ENCODE peak calls at places on chromosomes 2 and 18, in nine cellular contexts. Z, F, V, K, L, B, E, T and C are unnamed samples.
A peak's percentile ranks its signal among the peaks of the same experiment; 100 is the strongest.

GRCh38 chr2:148360662-148361061 is 283.9 kb upstream of the EPC2 start:
- DNase-seq in E (no peak), V (no peak), F (no peak), K (no peak), B (no peak), T (no peak), L (no peak), Z (no peak), C (no peak)

GRCh38 chr2:213080969-213081617 is 70.3 kb downstream of the IKZF2 start:
- DNase-seq in B (no peak), E (no peak), T (no peak), F (no peak), Z (no peak), V (no peak), K (no peak), L (no peak), C (no peak)

GRCh38 chr2:30239308-30240161 is 8.2 kb downstream of the LBH start:
- DNase-seq in T (peak; percentile 39), L (peak; percentile 89), K (peak; percentile 56), V (no peak), Z (peak; percentile 70), F (peak; percentile 82), E (peak; percentile 76), B (peak; percentile 88), C (peak; percentile 79)

GRCh38 chr2:95761556-95761955 is 169.8 kb downstream of the TRIM43 start:
- DNase-seq in B (no peak), Z (no peak), F (no peak), T (no peak), K (no peak), E (no peak), V (no peak), L (no peak), C (no peak)

GRCh38 chr2:55418072-55418471 is 1.6 kb downstream of the CCDC88A start:
- DNase-seq in Z (no peak), L (no peak), F (no peak), T (peak; percentile 8), B (no peak), E (no peak), V (no peak), K (no peak), C (no peak)

GRCh38 chr2:29218071-29218470 is 102.9 kb downstream of the CLIP4 start:
- DNase-seq in V (peak; percentile 25), E (no peak), F (no peak), T (no peak), Z (no peak), K (no peak), L (no peak), B (no peak), C (no peak)

GRCh38 chr2:159807183-159808037 is 9.4 kb upstream of the CD302 start:
- DNase-seq in E (no peak), V (peak; percentile 61), K (no peak), B (no peak), F (peak; percentile 34), L (peak; percentile 37), T (peak; percentile 46), Z (no peak), C (peak; percentile 26)

GRCh38 chr2:120861576-120862191 is 126.0 kb downstream of the GLI2 start:
- DNase-seq in V (no peak), T (peak; percentile 97), B (peak; percentile 66), L (peak; percentile 51), E (no peak), K (no peak), Z (no peak), F (no peak), C (no peak)

GRCh38 chr18:4106407-4107033 is 348.6 kb downstream of the DLGAP1 start:
- DNase-seq in F (peak; percentile 47), K (peak; percentile 51), B (peak; percentile 89), Z (no peak), V (peak; percentile 58), L (peak; percentile 82), T (peak; percentile 57), E (peak; percentile 47), C (peak; percentile 58)

GRCh38 chr2:205017381-205017780 is 472.1 kb downstream of the PARD3B start:
- DNase-seq in E (no peak), T (no peak), L (no peak), V (no peak), K (no peak), B (no peak), F (no peak), Z (no peak), C (no peak)

GRCh38 chr2:113117594-113118262 is 9.7 kb upstream of the IL1RN start:
- DNase-seq in V (no peak), T (peak; percentile 94), K (peak; percentile 52), F (no peak), L (no peak), E (no peak), B (no peak), Z (peak; percentile 82), C (peak; percentile 46)

GRCh38 chr18:51211552-51211951 is 14.1 kb upstream of the MEX3C start:
- DNase-seq in B (no peak), E (no peak), T (peak; percentile 94), K (peak; percentile 41), Z (no peak), F (peak; percentile 55), V (no peak), L (peak; percentile 53), C (peak; percentile 13)

GRCh38 chr2:188381614-188382013 is 89.9 kb downstream of the GULP1 start:
- DNase-seq in K (no peak), T (peak; percentile 84), B (no peak), L (no peak), F (no peak), E (no peak), V (no peak), Z (no peak), C (no peak)

GRCh38 chr18:53797998-53798397 is 426.5 kb downstream of the MBD2 start:
- DNase-seq in K (no peak), F (no peak), E (no peak), B (no peak), T (no peak), V (no peak), Z (no peak), L (no peak), C (peak; percentile 43)

GRCh38 chr2:74555610-74556103 is 1.1 kb downstream of the DOK1 start:
- DNase-seq in Z (peak; percentile 60), T (no peak), E (no peak), B (no peak), F (peak; percentile 27), K (peak; percentile 42), V (peak; percentile 54), L (peak; percentile 43), C (no peak)

GRCh38 chr2:149733936-149734685 is 146.5 kb upstream of the MMADHC start:
- DNase-seq in Z (no peak), B (no peak), K (no peak), T (peak; percentile 87), L (no peak), F (no peak), E (no peak), V (no peak), C (no peak)

GRCh38 chr2:157261199-157261782 is 3.8 kb downstream of the GALNT5 start:
- DNase-seq in V (no peak), F (no peak), T (peak; percentile 87), E (no peak), L (no peak), Z (peak; percentile 66), K (peak; percentile 39), B (no peak), C (peak; percentile 68)

GRCh38 chr2:62045017-62045543 is 139.6 kb downstream of the COMMD1 start:
- DNase-seq in T (no peak), F (no peak), K (no peak), E (no peak), L (no peak), B (no peak), V (no peak), Z (no peak), C (peak; percentile 18)

GRCh38 chr18:79520473-79521390 is 125.0 kb downstream of the NFATC1 start:
- DNase-seq in K (no peak), F (no peak), L (no peak), Z (no peak), E (no peak), V (peak; percentile 17), T (no peak), B (no peak), C (no peak)

GRCh38 chr18:27707201-27707600 is 469.7 kb downstream of the CDH2 start:
- DNase-seq in V (no peak), E (no peak), T (no peak), B (no peak), K (no peak), L (no peak), F (no peak), Z (no peak), C (no peak)

GRCh38 chr2:124580263-124580662 is 555.2 kb downstream of the CNTNAP5 start:
- DNase-seq in Z (no peak), B (no peak), L (no peak), F (no peak), V (no peak), K (no peak), T (no peak), E (no peak), C (no peak)
- H3K4me1 ChIP-seq in Z (no peaks in the 10 kb centered on the region), B (no peaks in the 10 kb centered on the region), L (no peaks in the 10 kb centered on the region), F (no peaks in the 10 kb centered on the region), V (peaks cover 5% of the 10 kb centered on the region), K (peaks cover 2% of the 10 kb centered on the region), T (no peaks in the 10 kb centered on the region), E (no peaks in the 10 kb centered on the region), C (no peaks in the 10 kb centered on the region)

DNA sequence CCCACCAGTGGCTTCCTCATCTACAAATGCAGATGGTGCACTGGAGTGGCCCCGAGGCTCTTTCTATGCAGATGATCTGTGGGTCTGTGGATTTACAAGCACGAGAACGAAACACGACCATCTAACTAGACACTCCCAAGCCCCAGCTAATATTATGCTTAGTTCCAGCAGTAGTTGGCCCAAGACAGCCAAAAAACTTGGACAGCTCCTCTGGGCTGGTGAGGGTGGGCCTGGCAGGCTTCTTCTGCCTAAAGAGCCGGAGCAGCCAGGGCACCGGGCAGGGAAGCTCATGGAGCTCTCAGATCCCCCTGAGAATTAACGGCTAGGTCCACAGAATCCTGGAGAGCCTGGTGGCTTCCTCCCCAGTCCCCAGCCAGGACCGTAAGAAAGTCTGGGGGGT is 9.1 kb upstream of the IL1R2 start:
- DNase-seq in B (no peak), K (no peak), E (no peak), T (no peak), V (no peak), Z (no peak), L (no peak), F (no peak), C (no peak)
- H3K4me1 ChIP-seq in B (no peaks in the 10 kb centered on the region), K (no peaks in the 10 kb centered on the region), E (peaks cover 8% of the 10 kb centered on the region), T (no peaks in the 10 kb centered on the region), V (peaks cover 13% of the 10 kb centered on the region), Z (peaks cover 16% of the 10 kb centered on the region), L (no peaks in the 10 kb centered on the region), F (peaks cover 4% of the 10 kb centered on the region), C (peaks cover 31% of the 10 kb centered on the region)

DNA sequence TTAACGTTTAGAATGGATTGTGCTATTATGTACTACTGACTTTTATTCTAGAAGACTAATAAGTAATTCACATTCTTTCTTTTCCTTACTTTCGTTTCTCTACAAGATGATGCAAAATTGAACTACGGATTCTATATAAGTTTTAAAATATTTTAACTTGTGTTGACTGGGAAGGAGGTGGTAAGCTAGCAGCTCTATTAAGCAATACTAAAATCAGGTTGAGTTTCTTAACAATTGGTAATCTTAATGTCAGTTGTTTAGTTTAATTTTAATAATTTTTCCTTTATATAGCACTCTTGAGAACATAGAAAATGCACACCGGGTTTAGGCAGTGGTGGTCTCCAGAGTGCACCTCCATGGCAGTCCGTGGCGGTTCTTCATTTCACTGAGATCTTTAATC is 215.2 kb downstream of the MCFD2 start:
- DNase-seq in F (no peak), Z (no peak), L (no peak), T (no peak), V (no peak), K (no peak), B (no peak), E (no peak), C (no peak)
- H3K4me1 ChIP-seq in F (peaks cover 60% of the 10 kb centered on the region), Z (peaks cover 16% of the 10 kb centered on the region), L (peaks cover 17% of the 10 kb centered on the region), T (peaks cover 10% of the 10 kb centered on the region), V (peaks cover 14% of the 10 kb centered on the region), K (peaks cover 3% of the 10 kb centered on the region), B (no peaks in the 10 kb centered on the region), E (peaks cover 66% of the 10 kb centered on the region), C (peaks cover 13% of the 10 kb centered on the region)

GRCh38 chr2:143081616-143082015 is 47.6 kb upstream of the ARHGAP15 start:
- DNase-seq in Z (no peak), F (no peak), T (no peak), E (no peak), B (no peak), K (no peak), L (no peak), V (no peak), C (no peak)
- H3K4me1 ChIP-seq in Z (no peaks in the 10 kb centered on the region), F (peaks cover 18% of the 10 kb centered on the region), T (peaks cover 2% of the 10 kb centered on the region), E (no peaks in the 10 kb centered on the region), B (no peaks in the 10 kb centered on the region), K (no peaks in the 10 kb centered on the region), L (no peaks in the 10 kb centered on the region), V (no peaks in the 10 kb centered on the region), C (no peaks in the 10 kb centered on the region)